ENCODE peak calls at places on chromosomes 1 and 21, in four cellular contexts. R, Y, U and P are unnamed samples.

GRCh38 chr1:204438628-204439027 is 27.0 kb upstream of the PPP1R15B start:
- DNase-seq in R (no peak), Y (no peak), U (no peak), P (no peak)

GRCh38 chr21:45322231-45322959 is 34.7 kb upstream of the POFUT2 start:
- DNase-seq in R (no peak), Y (no peak), U (no peak), P (no peak)

GRCh38 chr1:23599125-23599524 is 39.8 kb upstream of the ID3 start:
- DNase-seq in R (no peak), Y (no peak), U (no peak), P (no peak)

GRCh38 chr1:6197746-6198427 is 1.5 kb downstream of the RPL22 start:
- DNase-seq in R (no peak), Y (no peak), U (no peak), P (no peak)

GRCh38 chr1:30397576-30397975 is 325.8 kb downstream of the MATN1 start:
- DNase-seq in R (no peak), Y (no peak), U (no peak), P (no peak)

GRCh38 chr1:33997127-33998047 is 133.5 kb downstream of the HMGB4 start:
- DNase-seq in R (no peak), Y (no peak), U (no peak), P (no peak)

GRCh38 chr1:69492286-69492685 is 75.4 kb upstream of the LRRC7 start:
- DNase-seq in R (no peak), Y (no peak), U (no peak), P (no peak)

GRCh38 chr1:14945132-14946010 is 208.2 kb upstream of the TMEM51 start:
- DNase-seq in R (no peak), Y (no peak), U (no peak), P (no peak)

GRCh38 chr1:51526248-51526647 is 7.2 kb upstream of the EPS15 start:
- DNase-seq in R (no peak), Y (no peak), U (no peak), P (no peak)

GRCh38 chr1:3652538-3653285 is 396 bp downstream of the TP73 start:
- DNase-seq in R (no peak), Y (peak; percentile 9), U (no peak), P (peak; percentile 53)

GRCh38 chr1:164466429-164466828 is 92.6 kb upstream of the PBX1 start:
- DNase-seq in R (no peak), Y (no peak), U (no peak), P (no peak)

GRCh38 chr1:8035289-8035688 is 9.2 kb upstream of the ERRFI1 start:
- DNase-seq in R (no peak), Y (no peak), U (no peak), P (no peak)

GRCh38 chr1:1562556-1563195 is 12.0 kb downstream of the SSU72 start:
- DNase-seq in R (no peak), Y (no peak), U (no peak), P (no peak)

GRCh38 chr1:98327151-98327918 is 334.2 kb upstream of the SNX7 start:
- DNase-seq in R (no peak), Y (no peak), U (no peak), P (no peak)

GRCh38 chr1:26349196-26349885 is 4.6 kb downstream of the CRYBG2 start:
- DNase-seq in R (no peak), Y (no peak), U (no peak), P (no peak)

GRCh38 chr1:231192620-231193163 is 30.8 kb downstream of the TRIM67 start:
- DNase-seq in R (no peak), Y (no peak), U (no peak), P (no peak)

GRCh38 chr1:182003953-182004586 is 57.4 kb downstream of the ZNF648 start:
- DNase-seq in R (no peak), Y (no peak), U (no peak), P (no peak)

GRCh38 chr1:8025671-8026144 is 401 bp downstream of the ERRFI1 start:
- DNase-seq in R (peak; percentile 34), Y (no peak), U (no peak), P (no peak)

GRCh38 chr1:82034812-82035211 is 234.1 kb downstream of the ADGRL2 start:
- DNase-seq in R (no peak), Y (no peak), U (no peak), P (no peak)

GRCh38 chr1:160797163-160797797 is 1.3 kb downstream of the LY9 start:
- DNase-seq in R (no peak), Y (no peak), U (no peak), P (no peak)

GRCh38 chr1:160799641-160800040 is 3.7 kb downstream of the LY9 start:
- DNase-seq in R (no peak), Y (no peak), U (no peak), P (no peak)

GRCh38 chr1:160798439-160798838 is 2.5 kb downstream of the LY9 start:
- DNase-seq in R (no peak), Y (no peak), U (no peak), P (no peak)

GRCh38 chr1:160795951-160796383 is at the start of gene LY9:
- DNase-seq in R (no peak), Y (no peak), U (peak; percentile 97), P (no peak)

DNA sequence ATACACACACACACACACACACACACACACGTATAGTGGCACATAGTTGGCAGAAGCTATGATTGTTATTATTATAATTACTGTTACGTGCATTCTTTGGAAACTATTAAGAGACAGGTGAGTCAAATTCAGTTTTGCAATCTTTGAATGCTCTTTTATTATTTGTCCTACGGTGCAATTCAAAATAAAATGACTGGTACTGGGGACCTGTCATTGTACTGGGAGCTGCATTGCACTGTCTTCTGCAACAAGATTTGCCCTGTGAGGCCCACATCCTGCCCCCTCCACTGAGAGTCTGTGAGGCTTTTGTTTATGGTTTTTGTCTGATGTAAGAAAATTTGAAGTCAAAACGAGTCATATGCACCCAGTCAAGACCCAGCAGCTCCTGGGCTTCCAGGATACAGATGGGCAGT is 1.9 kb downstream of the LY9 start:
- DNase-seq in R (no peak), Y (no peak), U (no peak), P (no peak)
- TF ChIP-seq FOXM1 in R (no peak), Y (no peak), U (peak; percentile 18), P (no peak)

GRCh38 chr1:115069626-115070308 is 19.5 kb downstream of the TSPAN2 start:
- DNase-seq in R (no peak), Y (no peak), U (no peak), P (no peak)
- TF ChIP-seq FOXK2 in R (no peak), Y (no peak), U (no peak), P (no peak)

DNA sequence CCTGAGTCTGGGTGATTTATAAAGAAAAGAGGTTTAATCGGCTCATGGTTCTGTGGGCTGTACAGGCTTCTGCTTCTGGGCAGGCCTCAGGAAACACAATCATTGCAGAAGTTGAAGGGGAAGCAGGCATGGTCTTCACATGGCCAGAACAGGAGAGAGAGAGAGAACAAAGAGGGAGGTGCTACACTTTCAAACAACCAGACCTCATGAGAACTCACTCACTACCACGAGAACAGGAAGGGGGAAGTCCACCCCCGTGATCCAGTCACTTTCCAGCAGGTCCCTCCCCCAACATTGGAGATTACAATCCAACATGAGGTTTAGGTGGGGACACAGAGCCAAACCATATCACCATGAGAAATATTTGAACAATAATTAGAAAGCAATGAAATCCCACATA is 222.9 kb downstream of the FAM72C start:
- DNase-seq in R (no peak), Y (no peak), U (no peak), P (no peak)
- TF ChIP-seq FOXM1 in R (no peak), Y (no peak), U (no peak), P (no peak)

GRCh38 chr1:161071886-161072371 is 2.2 kb upstream of the ARHGAP30 start:
- DNase-seq in R (peak; percentile 79), Y (peak; percentile 68), U (no peak), P (peak; percentile 71)
- TF ChIP-seq FOXK2 in R (peak; percentile 59), Y (no peak), U (no peak), P (no peak)

GRCh38 chr1:155913969-155914757 is 3.0 kb upstream of the RIT1 start:
- DNase-seq in R (no peak), Y (no peak), U (no peak), P (no peak)

GRCh38 chr1:155910621-155911121 is 478 bp downstream of the RIT1 start:
- DNase-seq in R (peak; percentile 58), Y (no peak), U (no peak), P (peak; percentile 30)

GRCh38 chr1:155911156-155912055 is at the start of gene RIT1:
- DNase-seq in R (peak; percentile 93), Y (peak; percentile 70), U (peak; percentile 69), P (peak; percentile 93)

GRCh38 chr1:155912056-155912536 is 947 bp upstream of the RIT1 start:
- DNase-seq in R (no peak), Y (no peak), U (no peak), P (no peak)

GRCh38 chr1:155909894-155910293 is 1.3 kb downstream of the RIT1 start:
- DNase-seq in R (no peak), Y (no peak), U (no peak), P (no peak)
- TF ChIP-seq FOXM1 in R (no peak), Y (no peak), U (no peak), P (no peak)

GRCh38 chr1:226656601-226657277 is 82.3 kb downstream of the ITPKB start:
- DNase-seq in R (no peak), Y (no peak), U (no peak), P (no peak)
- TF ChIP-seq FOXK2 in R (no peak), Y (no peak), U (no peak), P (no peak)